ENCODE peak calls at places on chromosomes 2 and 18, in eight cellular contexts. R is heart left ventricle; K is stimulated activated naive CD4-positive, alpha-beta T cell treated with Interleukin-2 at 50 U/mL for 16 hours; J is GM03348; M is stimulated activated CD8-positive, alpha-beta memory T cell treated with anti-CD3 and anti-CD28 coated beads, Interleukin-15, amount 100 ng/mL, for 48 hours; V is endothelial cell; T is HT-29; Y is GM12892. S is an unnamed sample.

GRCh38 chr2:16252251-16252650 is 311.9 kb downstream of the MYCN start:
- DNase-seq in K (no peak), Y (no peak), J (no peak), T (no peak), M (no peak), V (no peak), R (no peak), S (no peak)

GRCh38 chr18:23875966-23876365 is 138.6 kb upstream of the TTC39C start:
- DNase-seq in Y (no peak), R (no peak), K (no peak), T (no peak), J (no peak), V (no peak), M (no peak), S (no peak)

GRCh38 chr2:209525336-209525735 is 101.5 kb downstream of the MAP2 start:
- DNase-seq in M (no peak), R (no peak), V (no peak), K (no peak), T (no peak), J (no peak), Y (no peak), S (no peak)

GRCh38 chr2:222795671-222796357 is 65.0 kb upstream of the ACSL3 start:
- DNase-seq in V (no peak), M (no peak), R (no peak), K (no peak), Y (no peak), T (no peak), J (no peak), S (no peak)

GRCh38 chr2:136919682-136920081 is 154.3 kb downstream of the THSD7B start:
- DNase-seq in M (no peak), R (no peak), T (no peak), K (no peak), V (no peak), J (no peak), Y (no peak), S (no peak)

GRCh38 chr18:79617521-79618500 is 61.8 kb upstream of the CTDP1 start:
- DNase-seq in K (no peak), V (peak; percentile 9), M (no peak), Y (no peak), R (no peak), T (no peak), J (no peak), S (peak; percentile 22)

GRCh38 chr2:28312307-28313278 is 80.1 kb upstream of the FOSL2 start:
- DNase-seq in J (no peak), Y (no peak), T (no peak), V (no peak), R (no peak), K (no peak), M (no peak), S (no peak)

GRCh38 chr18:48974304-48975220 is 23.8 kb upstream of the SMAD7 start:
- DNase-seq in K (no peak), T (no peak), R (no peak), J (no peak), V (peak; percentile 33), M (no peak), Y (no peak), S (no peak)

GRCh38 chr2:172440795-172441194 is 13.4 kb downstream of the ITGA6 start:
- DNase-seq in J (no peak), V (no peak), M (no peak), K (no peak), T (peak; percentile 81), R (no peak), Y (no peak), S (no peak)

GRCh38 chr2:222375798-222376197 is 48.5 kb upstream of the SGPP2 start:
- DNase-seq in V (no peak), M (no peak), J (no peak), T (no peak), Y (no peak), K (no peak), R (no peak), S (no peak)

GRCh38 chr2:160076239-160076638 is 13.8 kb upstream of the PLA2R1 start:
- DNase-seq in Y (no peak), T (peak; percentile 87), J (no peak), V (no peak), M (no peak), K (no peak), R (no peak), S (no peak)

GRCh38 chr18:26089247-26090129 is 925 bp downstream of the SS18 start:
- DNase-seq in R (no peak), M (no peak), K (no peak), Y (no peak), V (no peak), J (peak; percentile 7), T (peak; percentile 36), S (no peak)

GRCh38 chr2:188292446-188293239 is 969 bp downstream of the GULP1 start:
- DNase-seq in M (no peak), T (peak; percentile 91), Y (no peak), R (peak; percentile 80), K (no peak), J (peak; percentile 62), V (peak; percentile 69), S (peak; percentile 85)

GRCh38 chr2:38223256-38223655 is 147.3 kb upstream of the CYP1B1 start:
- DNase-seq in T (no peak), J (no peak), M (no peak), Y (no peak), R (no peak), K (no peak), V (no peak), S (no peak)

GRCh38 chr2:63763336-63764056 is 78.2 kb upstream of the UGP2 start:
- DNase-seq in J (peak; percentile 59), V (no peak), T (no peak), K (no peak), Y (no peak), R (no peak), M (no peak), S (no peak)

GRCh38 chr18:48679236-48679635 is 140.4 kb downstream of the CTIF start:
- DNase-seq in T (no peak), R (no peak), M (no peak), K (no peak), J (no peak), Y (no peak), V (no peak), S (no peak)

GRCh38 chr2:239227661-239228371 is 173.0 kb downstream of the HDAC4 start:
- DNase-seq in V (no peak), K (no peak), T (no peak), M (no peak), Y (no peak), R (no peak), J (peak; percentile 56), S (no peak)

GRCh38 chr2:226609361-226609760 is 190.3 kb downstream of the IRS1 start:
- DNase-seq in J (peak; percentile 20), T (no peak), R (no peak), K (no peak), V (no peak), M (no peak), Y (no peak), S (no peak)

GRCh38 chr2:201440182-201440581 is 11.1 kb downstream of the TRAK2 start:
- DNase-seq in M (no peak), V (no peak), R (no peak), Y (no peak), J (no peak), T (peak; percentile 63), K (no peak), S (no peak)

GRCh38 chr2:138035597-138036217 is 71.4 kb downstream of the HNMT start:
- DNase-seq in J (peak; percentile 33), R (no peak), Y (no peak), M (no peak), V (no peak), K (no peak), T (no peak), S (no peak)

GRCh38 chr2:3692375-3692774 is 11.0 kb upstream of the DCDC2C start:
- DNase-seq in T (peak; percentile 40), K (no peak), M (no peak), Y (no peak), V (no peak), J (no peak), R (no peak), S (no peak)

GRCh38 chr2:3319134-3319533 is 58.5 kb downstream of the EIPR1 start:
- DNase-seq in T (no peak), V (no peak), Y (no peak), R (peak; percentile 42), M (no peak), J (no peak), K (no peak), S (no peak)

GRCh38 chr18:13191779-13192178 is 26.8 kb upstream of the LDLRAD4 start:
- DNase-seq in Y (no peak), M (no peak), T (no peak), J (no peak), R (no peak), V (no peak), K (no peak), S (no peak)

GRCh38 chr2:226641008-226641407 is 158.6 kb downstream of the IRS1 start:
- DNase-seq in V (no peak), J (no peak), T (no peak), K (no peak), Y (no peak), M (no peak), R (no peak), S (no peak)

GRCh38 chr2:178756343-178756742 is 50.9 kb downstream of the TTN start:
- DNase-seq in Y (no peak), R (no peak), T (no peak), M (no peak), V (no peak), J (no peak), K (no peak), S (no peak)

GRCh38 chr18:63285332-63285731 is 34.2 kb downstream of the BCL2 start:
- DNase-seq in M (no peak), R (no peak), J (no peak), T (no peak), Y (peak; percentile 28), V (no peak), K (no peak), S (no peak)

GRCh38 chr18:10518595-10519273 is 7.1 kb upstream of the NAPG start:
- DNase-seq in T (no peak), M (no peak), R (no peak), K (no peak), Y (no peak), V (no peak), J (peak; percentile 37), S (peak; percentile 64)

GRCh38 chr18:37778417-37779165 is 213.0 kb upstream of the CELF4 start:
- DNase-seq in J (peak; percentile 77), T (peak; percentile 37), K (no peak), R (peak; percentile 73), Y (peak; percentile 47), V (peak; percentile 89), M (peak; percentile 9), S (peak; percentile 69)